ENCODE peak calls at places on chromosomes 5 and 9, in seven cellular contexts. P is left ventricle myocardium inferior, L is NCI-H774, U is COR-L47, N is amniotic epithelial cell, W is mesothelial cell of epicardium, Q is iPS-NIHi11. T is an unnamed sample.

GRCh38 chr9:130137870-130138653 is 34.1 kb upstream of the NCS1 start:
- DNase-seq in P (peak), L (no peak), U (no peak), N (peak), W (no peak), Q (peak), T (no peak)

GRCh38 chr5:72166070-72166979 is 59.0 kb downstream of the MAP1B start:
- DNase-seq in P (peak), L (no peak), U (peak), N (peak), W (peak), Q (no peak), T (no peak)

GRCh38 chr9:95125652-95126051 is 191.9 kb downstream of the FANCC start:
- DNase-seq in P (no peak), L (no peak), U (no peak), N (no peak), W (no peak), Q (no peak), T (no peak)

GRCh38 chr5:178786859-178787499 is 56.5 kb upstream of the ZNF354A start:
- DNase-seq in P (no peak), L (no peak), U (no peak), N (peak), W (no peak), Q (no peak), T (peak)

GRCh38 chr5:67014957-67015400 is 181.6 kb downstream of the CD180 start:
- DNase-seq in P (no peak), L (no peak), U (no peak), N (no peak), W (no peak), Q (no peak), T (no peak)

GRCh38 chr9:134482226-134482625 is 156.0 kb downstream of the RXRA start:
- DNase-seq in P (no peak), L (no peak), U (no peak), N (no peak), W (no peak), Q (no peak), T (no peak)

GRCh38 chr5:119383008-119383407 is 27.2 kb downstream of the TNFAIP8 start:
- DNase-seq in P (no peak), L (no peak), U (no peak), N (no peak), W (no peak), Q (no peak), T (no peak)

GRCh38 chr5:53481887-53482716 is 1.7 kb downstream of the FST start:
- DNase-seq in P (peak), L (peak), U (no peak), N (peak), W (peak), Q (peak), T (peak)

GRCh38 chr9:120374817-120375216 is 205.2 kb downstream of the CDK5RAP2 start:
- DNase-seq in P (no peak), L (no peak), U (no peak), N (no peak), W (no peak), Q (no peak), T (no peak)

GRCh38 chr5:131611064-131611381 is 24.0 kb downstream of the RAPGEF6 start:
- DNase-seq in P (no peak), L (no peak), U (no peak), N (no peak), W (no peak), Q (no peak), T (no peak)

GRCh38 chr5:109529520-109529919 is 119.7 kb upstream of the PJA2 start:
- DNase-seq in P (no peak), L (no peak), U (no peak), N (no peak), W (no peak), Q (no peak), T (no peak)

GRCh38 chr9:6973089-6973488 is 215.3 kb downstream of the KDM4C start:
- DNase-seq in P (no peak), L (no peak), U (no peak), N (no peak), W (no peak), Q (no peak), T (no peak)

GRCh38 chr5:37248970-37249819 is at the start of gene CPLANE1:
- DNase-seq in P (peak), L (peak), U (peak), N (peak), W (peak), Q (peak), T (peak)

GRCh38 chr9:69004836-69005235 is 9.1 kb downstream of the PRKACG start:
- DNase-seq in P (no peak), L (no peak), U (no peak), N (no peak), W (no peak), Q (no peak), T (no peak)

GRCh38 chr9:137311971-137312851 is 10.1 kb upstream of the NRARP start:
- DNase-seq in P (peak), L (no peak), U (no peak), N (no peak), W (no peak), Q (peak), T (no peak)

GRCh38 chr9:30534458-30534857 is 1850.0 kb upstream of the ACO1 start:
- DNase-seq in P (no peak), L (no peak), U (no peak), N (no peak), W (no peak), Q (no peak), T (no peak)

GRCh38 chr5:150155258-150156032 is at the start of gene PDGFRB:
- DNase-seq in P (peak), L (peak), U (peak), N (peak), W (peak), Q (peak), T (peak)

GRCh38 chr5:1538276-1538675 is 14.5 kb upstream of the LPCAT1 start:
- DNase-seq in P (no peak), L (no peak), U (no peak), N (no peak), W (no peak), Q (no peak), T (no peak)

GRCh38 chr5:163607256-163607655 is 101.8 kb downstream of the MAT2B start:
- DNase-seq in P (no peak), L (no peak), U (no peak), N (no peak), W (no peak), Q (no peak), T (no peak)

GRCh38 chr9:135081731-135082130 is 5.7 kb upstream of the OLFM1 start:
- DNase-seq in P (no peak), L (no peak), U (no peak), N (no peak), W (no peak), Q (no peak), T (no peak)

GRCh38 chr5:13972029-13972428 is 27.5 kb upstream of the DNAH5 start:
- DNase-seq in P (no peak), L (no peak), U (peak), N (no peak), W (no peak), Q (no peak), T (no peak)

GRCh38 chr5:32707394-32707997 is 3.6 kb upstream of the NPR3 start:
- DNase-seq in P (no peak), L (no peak), U (no peak), N (peak), W (no peak), Q (peak), T (no peak)

GRCh38 chr5:154359222-154359583 is 86.6 kb upstream of the SAP30L start:
- DNase-seq in P (no peak), L (no peak), U (no peak), N (no peak), W (no peak), Q (no peak), T (no peak)

T was measured in GOT3.